ENCODE peak calls at places on chromosomes 1 and 21, in four cellular contexts. One of them, this sample, is unnamed.

GRCh38 chr1:217134857-217135568 is 411.8 kb upstream of the ESRRG start:
- DNase-seq in upper lobe of left lung: no peak
- DNase-seq in adrenal gland: no peak
- DNase-seq in psoas muscle: no peak
- DNase-seq in this sample: no peak

GRCh38 chr1:113984710-113985109 is 5.4 kb downstream of the OLFML3 start:
- DNase-seq in upper lobe of left lung: no peak
- DNase-seq in adrenal gland: peak; percentile 16
- DNase-seq in psoas muscle: no peak
- DNase-seq in this sample: no peak

GRCh38 chr1:33025180-33025569 is 11.5 kb downstream of the AK2 start:
- DNase-seq in upper lobe of left lung: no peak
- DNase-seq in adrenal gland: no peak
- DNase-seq in psoas muscle: no peak
- DNase-seq in this sample: no peak

GRCh38 chr1:11882814-11883538 is 24.2 kb upstream of the NPPB start:
- DNase-seq in upper lobe of left lung: peak; percentile 68
- DNase-seq in adrenal gland: peak; percentile 70
- DNase-seq in psoas muscle: peak; percentile 88
- DNase-seq in this sample: no peak

GRCh38 chr1:1136547-1137230 is 20.8 kb upstream of the C1orf159 start:
- DNase-seq in upper lobe of left lung: peak; percentile 63
- DNase-seq in adrenal gland: no peak
- DNase-seq in psoas muscle: no peak
- DNase-seq in this sample: peak; percentile 56

GRCh38 chr1:40032240-40032891 is 8.2 kb upstream of the CAP1 start:
- DNase-seq in upper lobe of left lung: peak; percentile 59
- DNase-seq in adrenal gland: peak; percentile 66
- DNase-seq in psoas muscle: peak; percentile 63
- DNase-seq in this sample: no peak

GRCh38 chr1:181094813-181095212 is 6.3 kb downstream of the IER5 start:
- DNase-seq in upper lobe of left lung: no peak
- DNase-seq in adrenal gland: peak; percentile 23
- DNase-seq in psoas muscle: no peak
- DNase-seq in this sample: no peak

GRCh38 chr1:241697640-241698018 is 45.5 kb downstream of the WDR64 start:
- DNase-seq in upper lobe of left lung: no peak
- DNase-seq in adrenal gland: no peak
- DNase-seq in psoas muscle: no peak
- DNase-seq in this sample: no peak

GRCh38 chr1:229846351-229846750 is 220.3 kb downstream of the URB2 start:
- DNase-seq in upper lobe of left lung: no peak
- DNase-seq in adrenal gland: no peak
- DNase-seq in psoas muscle: no peak
- DNase-seq in this sample: no peak

GRCh38 chr21:14454642-14455009 is 71.7 kb upstream of the HSPA13 start:
- DNase-seq in upper lobe of left lung: no peak
- DNase-seq in adrenal gland: no peak
- DNase-seq in psoas muscle: no peak
- DNase-seq in this sample: no peak

GRCh38 chr1:163673756-163674155 is 352.0 kb downstream of the NUF2 start:
- DNase-seq in upper lobe of left lung: no peak
- DNase-seq in adrenal gland: peak; percentile 24
- DNase-seq in psoas muscle: no peak
- DNase-seq in this sample: no peak

GRCh38 chr1:67759692-67760029 is 73.6 kb downstream of the GNG12 start:
- DNase-seq in upper lobe of left lung: no peak
- DNase-seq in adrenal gland: no peak
- DNase-seq in psoas muscle: no peak
- DNase-seq in this sample: no peak

GRCh38 chr1:230976360-230976759 is 2.3 kb downstream of the TTC13 start:
- DNase-seq in upper lobe of left lung: no peak
- DNase-seq in adrenal gland: no peak
- DNase-seq in psoas muscle: no peak
- DNase-seq in this sample: no peak

GRCh38 chr1:67429011-67429527 is 1.1 kb downstream of the SERBP1 start:
- DNase-seq in upper lobe of left lung: no peak
- DNase-seq in adrenal gland: peak; percentile 17
- DNase-seq in psoas muscle: no peak
- DNase-seq in this sample: peak; percentile 29

GRCh38 chr1:77948841-77949424 is 29.9 kb downstream of the FUBP1 start:
- DNase-seq in upper lobe of left lung: no peak
- DNase-seq in adrenal gland: peak; percentile 21
- DNase-seq in psoas muscle: no peak
- DNase-seq in this sample: no peak

GRCh38 chr1:207495816-207496792 is at the start of gene CR1:
- DNase-seq in upper lobe of left lung: peak; percentile 55
- DNase-seq in adrenal gland: peak; percentile 33
- DNase-seq in psoas muscle: peak; percentile 59
- DNase-seq in this sample: peak; percentile 60

GRCh38 chr1:116909511-116910378 is at the start of gene PTGFRN:
- DNase-seq in upper lobe of left lung: peak; percentile 47
- DNase-seq in adrenal gland: peak; percentile 74
- DNase-seq in psoas muscle: peak; percentile 78
- DNase-seq in this sample: no peak

GRCh38 chr1:6034750-6035096 is 11.0 kb upstream of the KCNAB2 start:
- DNase-seq in upper lobe of left lung: no peak
- DNase-seq in adrenal gland: no peak
- DNase-seq in psoas muscle: no peak
- DNase-seq in this sample: no peak

GRCh38 chr1:23103001-23103879 is 65.4 kb downstream of the LUZP1 start:
- DNase-seq in upper lobe of left lung: no peak
- DNase-seq in adrenal gland: no peak
- DNase-seq in psoas muscle: no peak
- DNase-seq in this sample: no peak

GRCh38 chr1:51878616-51879336 is at the start of gene NRDC:
- DNase-seq in upper lobe of left lung: peak; percentile 99
- DNase-seq in adrenal gland: peak; percentile 100
- DNase-seq in psoas muscle: peak; percentile 100
- DNase-seq in this sample: peak; percentile 93

GRCh38 chr21:15221799-15222386 is 157.1 kb upstream of the NRIP1 start:
- DNase-seq in upper lobe of left lung: peak; percentile 89
- DNase-seq in adrenal gland: peak; percentile 84
- DNase-seq in psoas muscle: peak; percentile 57
- DNase-seq in this sample: no peak

GRCh38 chr1:44296794-44297193 is 58.3 kb downstream of the ERI3 start:
- DNase-seq in upper lobe of left lung: no peak
- DNase-seq in adrenal gland: no peak
- DNase-seq in psoas muscle: no peak
- DNase-seq in this sample: no peak

GRCh38 chr1:64093941-64094340 is 109.5 kb upstream of the UBE2U start:
- DNase-seq in upper lobe of left lung: no peak
- DNase-seq in adrenal gland: no peak
- DNase-seq in psoas muscle: no peak
- DNase-seq in this sample: no peak

DNA sequence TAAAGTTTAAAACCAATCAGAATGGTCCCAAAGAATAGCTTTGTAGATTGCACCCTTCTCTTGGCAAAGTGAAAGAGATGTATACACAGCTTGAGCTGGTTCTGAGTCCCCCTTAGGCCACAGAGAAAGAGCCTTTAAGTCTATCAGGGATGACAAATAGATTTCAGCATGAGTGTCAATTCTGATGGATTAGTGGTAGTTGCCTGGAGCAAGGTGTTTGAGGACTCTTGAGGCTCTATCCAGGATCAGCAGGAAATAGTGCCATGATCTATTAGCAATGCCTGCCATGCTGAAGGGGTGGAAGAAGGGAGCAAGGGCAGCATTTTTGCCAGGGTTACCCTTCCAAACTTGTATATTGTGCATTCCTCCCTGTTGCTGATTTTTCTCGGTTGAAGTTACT is 116.6 kb downstream of the ATG4C start:
- DNase-seq in upper lobe of left lung: no peak
- DNase-seq in adrenal gland: no peak
- DNase-seq in psoas muscle: no peak
- DNase-seq in this sample: no peak
- TF ChIP-seq CTCF in upper lobe of left lung: no peak
- TF ChIP-seq CTCF in adrenal gland: no peak
- TF ChIP-seq CTCF in psoas muscle: no peak
- TF ChIP-seq CTCF in this sample: no peak

GRCh38 chr1:79852004-79852403 is 845.5 kb upstream of the ADGRL4 start:
- DNase-seq in upper lobe of left lung: no peak
- DNase-seq in adrenal gland: no peak
- DNase-seq in psoas muscle: no peak
- DNase-seq in this sample: no peak
- TF ChIP-seq CTCF in upper lobe of left lung: no peak
- TF ChIP-seq CTCF in adrenal gland: no peak
- TF ChIP-seq CTCF in psoas muscle: no peak
- TF ChIP-seq CTCF in this sample: no peak

DNA sequence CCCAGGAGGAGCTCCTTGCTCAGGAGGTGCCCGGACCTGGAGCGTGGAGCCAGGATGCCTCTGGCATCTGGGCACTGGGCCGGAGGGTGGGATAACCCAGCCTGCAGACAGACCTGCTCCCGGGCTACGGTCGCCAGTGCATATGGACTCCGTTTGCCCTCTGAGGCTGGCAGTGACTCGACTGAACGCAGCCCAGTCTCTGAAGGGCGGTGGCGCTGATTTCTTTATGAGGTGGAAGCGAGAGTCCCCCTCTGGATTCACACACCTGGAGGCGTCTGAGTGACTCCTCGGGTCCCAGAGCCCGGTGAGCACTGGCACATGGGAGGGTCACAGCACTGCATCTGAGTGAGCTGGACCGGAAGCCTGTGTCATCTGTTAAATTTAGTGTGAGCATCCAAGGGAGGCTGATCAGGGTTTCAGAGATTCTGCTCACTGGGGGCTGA is 60.5 kb upstream of the TTC34 start:
- DNase-seq in upper lobe of left lung: no peak
- DNase-seq in adrenal gland: no peak
- DNase-seq in psoas muscle: peak; percentile 28
- DNase-seq in this sample: no peak
- TF ChIP-seq CTCF in upper lobe of left lung: no peak
- TF ChIP-seq CTCF in adrenal gland: no peak
- TF ChIP-seq CTCF in psoas muscle: no peak
- TF ChIP-seq CTCF in this sample: no peak

GRCh38 chr1:38819516-38819915 is 40.1 kb downstream of the RRAGC start:
- DNase-seq in upper lobe of left lung: no peak
- DNase-seq in adrenal gland: no peak
- DNase-seq in psoas muscle: no peak
- DNase-seq in this sample: no peak

GRCh38 chr1:38818706-38819439 is 40.7 kb downstream of the RRAGC start:
- DNase-seq in upper lobe of left lung: no peak
- DNase-seq in adrenal gland: no peak
- DNase-seq in psoas muscle: no peak
- DNase-seq in this sample: no peak

GRCh38 chr1:38817267-38817957 is 42.2 kb downstream of the RRAGC start:
- DNase-seq in upper lobe of left lung: no peak
- DNase-seq in adrenal gland: no peak
- DNase-seq in psoas muscle: no peak
- DNase-seq in this sample: no peak

GRCh38 chr1:38815903-38816627 is 43.5 kb downstream of the RRAGC start:
- DNase-seq in upper lobe of left lung: no peak
- DNase-seq in adrenal gland: no peak
- DNase-seq in psoas muscle: no peak
- DNase-seq in this sample: no peak

GRCh38 chr1:38817958-38818705 is 41.4 kb downstream of the RRAGC start:
- DNase-seq in upper lobe of left lung: peak; percentile 29
- DNase-seq in adrenal gland: peak; percentile 27
- DNase-seq in psoas muscle: peak; percentile 61
- DNase-seq in this sample: peak; percentile 64
- TF ChIP-seq CTCF in upper lobe of left lung: peak; percentile 80
- TF ChIP-seq CTCF in adrenal gland: no peak
- TF ChIP-seq CTCF in psoas muscle: peak; percentile 69
- TF ChIP-seq CTCF in this sample: no peak

GRCh38 chr21:24840287-24840686 is 767.0 kb downstream of the MRPL39 start:
- DNase-seq in upper lobe of left lung: no peak
- DNase-seq in adrenal gland: no peak
- DNase-seq in psoas muscle: no peak
- DNase-seq in this sample: no peak
- TF ChIP-seq CTCF in upper lobe of left lung: no peak
- TF ChIP-seq CTCF in adrenal gland: no peak
- TF ChIP-seq CTCF in psoas muscle: no peak
- TF ChIP-seq CTCF in this sample: no peak